ENCODE peak calls at places on chromosomes 16 and 17, in nine cellular contexts. D is WTC11, V is kidney, P is BJ, Y is HFFc6, C is neural crest cell, G is PC-3, Z is SK-N-SH, N is cardiac muscle cell. T is an unnamed sample.

GRCh38 chr16:12155235-12155634 is 178.7 kb downstream of the SNX29 start:
- DNase-seq in D (no peak), V (no peak), P (no peak), Y (no peak), C (no peak), G (no peak), Z (no peak), N (no peak), T (no peak)

GRCh38 chr17:78993241-78993956 is 13.7 kb upstream of the LGALS3BP start:
- DNase-seq in D (peak; percentile 85), V (peak; percentile 73), P (no peak), Y (no peak), C (peak; percentile 68), G (peak; percentile 68), Z (peak; percentile 94), N (peak; percentile 62), T (peak; percentile 60)

GRCh38 chr16:1650131-1650530 is 27.9 kb upstream of the JPT2 start:
- DNase-seq in D (no peak), V (no peak), P (no peak), Y (no peak), C (no peak), G (no peak), Z (no peak), N (no peak), T (no peak)

GRCh38 chr17:75011788-75012319 is 616 bp upstream of the MRPL58 start:
- DNase-seq in D (no peak), V (peak; percentile 75), P (no peak), Y (peak; percentile 72), C (no peak), G (peak; percentile 51), Z (peak; percentile 77), N (peak; percentile 88), T (no peak)

GRCh38 chr16:11258553-11259287 is 2.7 kb upstream of the SOCS1 start:
- DNase-seq in D (no peak), V (peak; percentile 81), P (no peak), Y (no peak), C (no peak), G (no peak), Z (peak; percentile 50), N (no peak), T (no peak)

GRCh38 chr17:44965491-44966234 is 2.4 kb downstream of the C1QL1 start:
- DNase-seq in D (no peak), V (no peak), P (no peak), Y (no peak), C (no peak), G (no peak), Z (no peak), N (no peak), T (no peak)

GRCh38 chr16:75320435-75320834 is 69.0 kb upstream of the BCAR1 start:
- DNase-seq in D (no peak), V (no peak), P (no peak), Y (peak; percentile 11), C (peak; percentile 57), G (no peak), Z (no peak), N (no peak), T (no peak)

GRCh38 chr16:2964416-2965223 is 545 bp downstream of the KREMEN2 start:
- DNase-seq in D (peak; percentile 98), V (peak; percentile 80), P (no peak), Y (no peak), C (peak; percentile 71), G (peak; percentile 71), Z (peak; percentile 95), N (no peak), T (peak; percentile 93)

GRCh38 chr16:84700518-84701277 is 898 bp downstream of the USP10 start:
- DNase-seq in D (no peak), V (no peak), P (no peak), Y (no peak), C (no peak), G (peak; percentile 36), Z (peak; percentile 37), N (no peak), T (no peak)

GRCh38 chr16:77956231-77956630 is 66.1 kb upstream of the CLEC3A start:
- DNase-seq in D (no peak), V (no peak), P (no peak), Y (no peak), C (no peak), G (no peak), Z (no peak), N (no peak), T (no peak)

GRCh38 chr16:77955127-77955526 is 67.2 kb upstream of the CLEC3A start:
- DNase-seq in D (peak; percentile 24), V (no peak), P (no peak), Y (no peak), C (no peak), G (no peak), Z (no peak), N (no peak), T (no peak)

GRCh38 chr16:77949445-77949844 is 72.9 kb upstream of the CLEC3A start:
- DNase-seq in D (no peak), V (no peak), P (no peak), Y (no peak), C (no peak), G (no peak), Z (no peak), N (no peak), T (no peak)

GRCh38 chr16:77946834-77947233 is 75.5 kb upstream of the CLEC3A start:
- DNase-seq in D (no peak), V (no peak), P (no peak), Y (no peak), C (no peak), G (no peak), Z (peak; percentile 23), N (peak; percentile 3), T (peak; percentile 57)

GRCh38 chr16:77951788-77952187 is 70.6 kb upstream of the CLEC3A start:
- DNase-seq in D (no peak), V (no peak), P (no peak), Y (no peak), C (no peak), G (peak; percentile 35), Z (peak; percentile 22), N (peak; percentile 1), T (peak; percentile 65)
- TF ChIP-seq CTCF in D (peak; percentile 43), V (peak; percentile 26), P (no peak), Y (no peak), C (peak; percentile 65), G (peak; percentile 34), Z (peak; percentile 38), N (peak; percentile 14), T (peak; percentile 47)

GRCh38 chr16:66444049-66444481 is 17.0 kb downstream of the BEAN1 start:
- DNase-seq in D (no peak), V (peak; percentile 41), P (no peak), Y (no peak), C (no peak), G (no peak), Z (no peak), N (no peak), T (no peak)
- TF ChIP-seq CTCF in D (no peak), V (no peak), P (peak; percentile 9), Y (peak; percentile 49), C (no peak), G (peak; percentile 20), Z (no peak), N (no peak), T (peak; percentile 21)

GRCh38 chr17:17784599-17785264 is 52.1 kb downstream of the SREBF1 start:
- DNase-seq in D (no peak), V (no peak), P (no peak), Y (no peak), C (no peak), G (peak; percentile 36), Z (peak; percentile 60), N (no peak), T (peak; percentile 36)
- TF ChIP-seq CTCF in D (no peak), V (no peak), P (peak; percentile 20), Y (peak; percentile 56), C (peak; percentile 44), G (peak; percentile 35), Z (peak; percentile 25), N (peak; percentile 10), T (peak; percentile 28)

GRCh38 chr16:73565263-73565662 is 517.3 kb upstream of the ZFHX3 start:
- DNase-seq in D (no peak), V (no peak), P (no peak), Y (no peak), C (no peak), G (peak; percentile 37), Z (no peak), N (no peak), T (peak; percentile 24)
- TF ChIP-seq CTCF in D (no peak), V (no peak), P (no peak), Y (peak; percentile 53), C (peak; percentile 55), G (peak; percentile 56), Z (no peak), N (peak; percentile 3), T (peak; percentile 66)

DNA sequence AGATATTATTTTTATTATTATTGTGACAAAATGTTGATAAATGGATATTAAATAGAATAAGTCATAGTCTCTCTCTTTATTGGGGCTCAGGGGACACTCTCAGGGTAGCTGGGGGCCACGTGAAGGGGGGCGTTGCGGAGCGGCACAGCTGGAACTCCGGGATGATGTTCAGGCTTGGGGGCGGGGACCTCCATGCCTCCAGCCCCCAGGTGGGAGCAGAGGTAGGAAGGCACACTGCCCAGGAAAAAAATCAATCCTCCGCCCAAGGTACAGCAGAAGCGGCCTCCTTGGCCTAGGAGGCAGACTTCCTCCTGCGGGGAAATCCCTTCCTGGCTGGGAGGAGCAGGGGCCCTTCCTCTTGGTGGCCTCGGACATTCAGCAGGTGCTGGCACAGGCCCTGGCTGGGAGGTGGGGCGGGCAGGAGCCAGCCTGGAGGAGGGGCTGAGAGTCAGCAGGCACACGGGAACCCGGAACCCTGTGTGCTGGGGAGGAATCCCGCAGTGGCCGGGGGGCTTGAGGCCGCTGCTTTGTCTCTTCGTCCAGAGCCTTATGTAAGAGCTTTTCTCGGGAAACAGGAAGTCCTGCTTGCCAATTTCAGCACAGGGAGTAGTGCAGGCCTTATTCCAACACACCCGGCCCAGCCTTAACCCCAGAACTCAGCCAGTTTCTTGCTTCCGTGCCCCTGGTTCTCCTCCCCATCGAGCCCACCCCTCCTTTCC is 566 bp upstream of the TNFSF13 start:
- DNase-seq in D (peak; percentile 75), V (peak; percentile 97), P (no peak), Y (no peak), C (no peak), G (peak; percentile 66), Z (peak; percentile 82), N (peak; percentile 94), T (no peak)
- TF ChIP-seq CTCF in D (no peak), V (no peak), P (no peak), Y (no peak), C (no peak), G (no peak), Z (no peak), N (no peak), T (no peak)

GRCh38 chr17:39994448-39994847 is 13.8 kb downstream of the PSMD3 start:
- DNase-seq in D (no peak), V (no peak), P (no peak), Y (no peak), C (no peak), G (no peak), Z (no peak), N (no peak), T (no peak)
- TF ChIP-seq CTCF in D (no peak), V (no peak), P (no peak), Y (no peak), C (no peak), G (no peak), Z (no peak), N (no peak), T (no peak)

GRCh38 chr17:46822388-46822921 is 4.0 kb upstream of the WNT3 start:
- DNase-seq in D (peak; percentile 88), V (no peak), P (no peak), Y (no peak), C (no peak), G (peak; percentile 55), Z (no peak), N (no peak), T (no peak)
- TF ChIP-seq CTCF in D (peak; percentile 97), V (peak; percentile 28), P (peak; percentile 77), Y (peak; percentile 83), C (peak; percentile 68), G (peak; percentile 95), Z (peak; percentile 36), N (peak; percentile 57), T (peak; percentile 61)